ENCODE peak calls at places on chromosome 14, in five cellular contexts. N, O, V, L and D are unnamed samples.

GRCh38 chr14:103543140-103543539 is 14.1 kb downstream of the TRMT61A start:
- DNase-seq in L (no peak), V (no peak), N (no peak), O (no peak), D (no peak)

GRCh38 chr14:55324812-55325211 is 53.6 kb downstream of the FBXO34 start:
- DNase-seq in L (no peak), V (no peak), O (no peak), N (no peak), D (no peak)

GRCh38 chr14:98791661-98792060 is 480.3 kb downstream of the BCL11B start:
- DNase-seq in N (no peak), V (no peak), L (no peak), O (no peak), D (no peak)

GRCh38 chr14:66403183-66403582 is 83.0 kb upstream of the CCDC196 start:
- DNase-seq in V (no peak), N (no peak), L (peak), O (peak), D (peak)

GRCh38 chr14:100117647-100118376 is 41.6 kb downstream of the DEGS2 start:
- DNase-seq in L (no peak), N (no peak), O (peak), V (no peak), D (peak)

GRCh38 chr14:70601162-70601561 is 707 bp upstream of the MED6 start:
- DNase-seq in V (no peak), N (no peak), O (no peak), L (no peak), D (no peak)

GRCh38 chr14:23114120-23114458 is 5.0 kb downstream of the CEBPE start:
- DNase-seq in L (no peak), V (no peak), O (no peak), N (no peak), D (no peak)

GRCh38 chr14:99042376-99043257 is 229.4 kb downstream of the BCL11B start:
- DNase-seq in V (no peak), L (no peak), N (no peak), O (no peak), D (no peak)

GRCh38 chr14:55129086-55129427 is at the start of gene LGALS3:
- DNase-seq in N (no peak), L (no peak), V (peak), O (no peak), D (peak)

GRCh38 chr14:102316048-102316745 is 3.3 kb upstream of the ZNF839 start:
- DNase-seq in L (peak), O (peak), N (no peak), V (peak), D (peak)

GRCh38 chr14:26597136-26598080 is at the start of gene NOVA1:
- DNase-seq in N (no peak), O (peak), L (peak), V (no peak), D (no peak)

GRCh38 chr14:105204931-105205717 is 24.0 kb upstream of the NUDT14 start:
- DNase-seq in V (no peak), O (no peak), N (no peak), L (no peak), D (no peak)

GRCh38 chr14:57346741-57347140 is 43.6 kb upstream of the NAA30 start:
- DNase-seq in L (peak), O (no peak), V (no peak), N (no peak), D (no peak)

GRCh38 chr14:37903561-37904191 is 304.0 kb upstream of the SSTR1 start:
- DNase-seq in O (peak), V (no peak), N (peak), L (peak), D (peak)

GRCh38 chr14:73712540-73713141 is 1.5 kb downstream of the PNMA1 start:
- DNase-seq in O (peak), N (no peak), L (peak), V (peak), D (peak)

GRCh38 chr14:54002653-54003052 is 46.0 kb upstream of the BMP4 start:
- DNase-seq in L (no peak), V (no peak), N (no peak), O (no peak), D (no peak)

GRCh38 chr14:77457115-77457521 is 283 bp downstream of the VIPAS39 start:
- DNase-seq in N (no peak), V (no peak), L (no peak), O (peak), D (no peak)

GRCh38 chr14:61889914-61890351 is 127.7 kb downstream of the SNAPC1 start:
- DNase-seq in O (no peak), N (no peak), L (no peak), V (peak), D (peak)

GRCh38 chr14:51697848-51698247 is 46.1 kb downstream of the FRMD6 start:
- DNase-seq in L (no peak), V (no peak), O (no peak), N (no peak), D (no peak)

GRCh38 chr14:97544581-97544980 is 747.4 kb downstream of the VRK1 start:
- DNase-seq in O (no peak), N (no peak), L (no peak), V (no peak), D (no peak)

GRCh38 chr14:74469548-74470518 is 23.3 kb downstream of the NPC2 start:
- DNase-seq in V (no peak), O (no peak), N (no peak), L (no peak), D (no peak)

GRCh38 chr14:93286212-93286890 is 46.5 kb downstream of the BTBD7 start:
- DNase-seq in O (no peak), N (peak), L (no peak), V (no peak), D (no peak)

GRCh38 chr14:21978184-21978998 is 304.8 kb upstream of the OR4E1 start:
- DNase-seq in L (peak), V (peak), N (no peak), O (peak), D (peak)

GRCh38 chr14:65791551-65791981 is 379.0 kb downstream of the FUT8 start:
- DNase-seq in L (no peak), O (no peak), N (peak), V (no peak), D (no peak)